ENCODE peak calls at places on chromosomes 16 and 17, in nine cellular contexts. I is transverse colon, M is lower lobe of right lung, U is fibroblast of lung, E is A549, X is IMR-90, J is Peyer's patch, T is K562, H is left lung. N is an unnamed sample. For H3K9me3 and H3K4me1, the result is how much of the 10 kb centered on the place peaks cover.

GRCh38 chr17:17774009-17774881 is 62.5 kb downstream of the SREBF1 start:
- DNase-seq in I (peak), M (no peak), U (peak), E (peak), X (peak), J (peak), T (no peak), H (peak), N (no peak)

GRCh38 chr17:68600881-68601564 is at the start of gene FAM20A:
- DNase-seq in I (peak), M (peak), U (no peak), E (peak), X (no peak), J (no peak), T (no peak), H (peak), N (peak)

GRCh38 chr16:67939507-67940435 is 3.1 kb upstream of the PSMB10 start:
- DNase-seq in I (peak), M (no peak), U (no peak), E (no peak), X (no peak), J (peak), T (no peak), H (no peak), N (no peak)

GRCh38 chr17:42329025-42329976 is 41.0 kb downstream of the STAT5A start:
- DNase-seq in I (no peak), M (no peak), U (peak), E (peak), X (peak), J (no peak), T (no peak), H (peak), N (no peak)

GRCh38 chr16:1823821-1824220 is 2.8 kb downstream of the HAGH start:
- DNase-seq in I (no peak), M (no peak), U (peak), E (peak), X (peak), J (peak), T (peak), H (no peak), N (peak)

GRCh38 chr16:14378131-14378551 is 251.9 kb downstream of the PARN start:
- DNase-seq in I (no peak), M (no peak), U (peak), E (peak), X (peak), J (no peak), T (peak), H (no peak), N (no peak)

GRCh38 chr17:82528484-82529265 is 9.1 kb downstream of the FOXK2 start:
- DNase-seq in I (peak), M (peak), U (peak), E (peak), X (peak), J (peak), T (no peak), H (no peak), N (peak)

GRCh38 chr17:40707720-40708119 is 4.2 kb upstream of the KRT24 start:
- DNase-seq in I (no peak), M (peak), U (peak), E (no peak), X (no peak), J (peak), T (no peak), H (peak), N (no peak)

GRCh38 chr17:64632606-64633005 is 29.5 kb downstream of the SMURF2 start:
- DNase-seq in I (no peak), M (no peak), U (peak), E (no peak), X (peak), J (no peak), T (no peak), H (no peak), N (no peak)

GRCh38 chr17:32546031-32546444 is 59.2 kb downstream of the CDK5R1 start:
- DNase-seq in I (no peak), M (no peak), U (no peak), E (no peak), X (no peak), J (no peak), T (no peak), H (no peak), N (no peak)

GRCh38 chr16:89687092-89687940 is 827 bp downstream of the CDK10 start:
- DNase-seq in I (peak), M (peak), U (peak), E (peak), X (peak), J (peak), T (peak), H (no peak), N (no peak)

GRCh38 chr17:38592487-38592886 is 13.3 kb downstream of the SRCIN1 start:
- DNase-seq in I (no peak), M (no peak), U (no peak), E (no peak), X (no peak), J (no peak), T (no peak), H (no peak), N (no peak)

GRCh38 chr16:28585674-28586073 is 11.2 kb downstream of the SULT1A2 start:
- DNase-seq in I (peak), M (peak), U (no peak), E (no peak), X (no peak), J (peak), T (no peak), H (peak), N (no peak)

GRCh38 chr17:7947651-7948050 is 15.6 kb downstream of the CNTROB start:
- DNase-seq in I (no peak), M (no peak), U (no peak), E (no peak), X (no peak), J (peak), T (no peak), H (no peak), N (no peak)

GRCh38 chr17:45171338-45172231 is 9.9 kb downstream of the HEXIM2 start:
- DNase-seq in I (peak), M (peak), U (peak), E (peak), X (no peak), J (peak), T (no peak), H (peak), N (no peak)

GRCh38 chr17:81713556-81714411 is 1.7 kb downstream of the SLC25A10 start:
- DNase-seq in I (peak), M (no peak), U (no peak), E (no peak), X (no peak), J (peak), T (peak), H (no peak), N (no peak)

GRCh38 chr16:10930755-10931093 is 11.5 kb downstream of the DEXI start:
- DNase-seq in I (no peak), M (no peak), U (no peak), E (no peak), X (no peak), J (no peak), T (no peak), H (no peak), N (no peak)
- TF ChIP-seq CTCF in I (no peak), M (no peak), U (no peak), E (no peak), X (no peak), J (no peak), T (no peak), H (no peak), N (peak)

DNA sequence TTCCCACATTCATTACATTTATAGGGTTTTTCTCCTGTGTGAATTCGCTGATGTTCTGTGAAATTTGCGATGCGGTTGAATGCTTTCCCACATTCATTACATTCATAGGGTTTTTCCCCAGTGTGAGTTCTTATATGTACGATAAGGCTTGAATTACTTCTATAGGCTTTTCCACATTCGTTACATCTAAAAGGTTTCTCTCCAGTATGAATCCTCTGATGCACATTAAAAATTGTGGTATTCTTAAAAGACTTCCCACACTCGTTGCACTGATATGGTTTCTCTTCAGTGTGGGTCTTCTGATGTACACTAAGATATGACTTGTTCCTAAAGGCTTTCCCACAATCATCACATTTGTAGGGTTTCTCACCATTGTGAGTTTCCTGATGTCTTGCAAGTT is 30.4 kb downstream of the ZNF624 start:
- DNase-seq in I (no peak), M (no peak), U (no peak), E (no peak), X (no peak), J (no peak), T (no peak), H (no peak), N (no peak)
- H3K9me3 ChIP-seq in I (half or more), M (half or more), U (under half), E (half or more), X (half or more), J (under half), T (under half), H (half or more), N (under half)

GRCh38 chr17:67403065-67403464 is 26.0 kb downstream of the PITPNC1 start:
- DNase-seq in I (no peak), M (no peak), U (no peak), E (no peak), X (no peak), J (no peak), T (no peak), H (no peak), N (no peak)

GRCh38 chr17:67400193-67400592 is 23.1 kb downstream of the PITPNC1 start:
- DNase-seq in I (no peak), M (no peak), U (peak), E (no peak), X (peak), J (no peak), T (no peak), H (no peak), N (no peak)

GRCh38 chr17:67401598-67402504 is 24.8 kb downstream of the PITPNC1 start:
- DNase-seq in I (no peak), M (no peak), U (no peak), E (no peak), X (no peak), J (no peak), T (no peak), H (no peak), N (no peak)

GRCh38 chr17:67399676-67400075 is 22.6 kb downstream of the PITPNC1 start:
- DNase-seq in I (no peak), M (no peak), U (no peak), E (no peak), X (no peak), J (no peak), T (no peak), H (no peak), N (no peak)

GRCh38 chr17:67401106-67401505 is 24.0 kb downstream of the PITPNC1 start:
- DNase-seq in I (no peak), M (no peak), U (no peak), E (no peak), X (no peak), J (no peak), T (no peak), H (no peak), N (no peak)
- H3K4me1 ChIP-seq in I (under half), M (under half), U (under half), E (under half), X (under half), J (under half), T (under half), H (under half), N (under half)

GRCh38 chr17:55717898-55718735 is 4.5 kb downstream of the TMEM100 start:
- DNase-seq in I (peak), M (peak), U (peak), E (peak), X (peak), J (peak), T (peak), H (peak), N (peak)
- TF ChIP-seq CTCF in I (peak), M (peak), U (peak), E (peak), X (peak), J (peak), T (peak), H (peak), N (peak)

DNA sequence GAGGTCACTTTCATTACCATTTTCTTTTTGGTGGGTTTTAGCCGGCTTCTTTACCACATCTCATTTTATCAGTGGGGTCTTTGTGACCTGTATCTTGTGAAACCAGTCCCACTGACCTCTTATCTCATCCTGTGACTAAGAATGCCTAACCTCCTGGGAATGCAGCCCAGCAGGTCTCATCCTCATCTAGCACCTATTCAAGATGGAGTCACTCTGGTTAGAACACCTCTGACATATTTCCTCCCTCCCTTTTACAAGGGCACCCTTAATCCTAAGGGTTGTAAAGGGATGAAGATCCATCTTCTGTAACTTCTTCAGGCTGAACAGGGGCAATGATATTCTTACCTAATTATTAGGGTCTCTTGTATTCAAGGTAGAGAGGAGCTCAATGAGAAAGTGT is 107.9 kb upstream of the HAS3 start:
- DNase-seq in I (no peak), M (no peak), U (no peak), E (no peak), X (no peak), J (no peak), T (no peak), H (no peak), N (no peak)
- H3K9me3 ChIP-seq in I (under half), M (under half), U (under half), E (under half), X (under half), J (under half), T (under half), H (under half), N (under half)

GRCh38 chr16:50680907-50681885 is at the start of gene SNX20:
- DNase-seq in I (peak), M (peak), U (no peak), E (no peak), X (no peak), J (peak), T (no peak), H (peak), N (no peak)
- H3K4me1 ChIP-seq in I (under half), M (half or more), U (under half), E (under half), X (under half), J (under half), T (under half), H (half or more), N (under half)

DNA sequence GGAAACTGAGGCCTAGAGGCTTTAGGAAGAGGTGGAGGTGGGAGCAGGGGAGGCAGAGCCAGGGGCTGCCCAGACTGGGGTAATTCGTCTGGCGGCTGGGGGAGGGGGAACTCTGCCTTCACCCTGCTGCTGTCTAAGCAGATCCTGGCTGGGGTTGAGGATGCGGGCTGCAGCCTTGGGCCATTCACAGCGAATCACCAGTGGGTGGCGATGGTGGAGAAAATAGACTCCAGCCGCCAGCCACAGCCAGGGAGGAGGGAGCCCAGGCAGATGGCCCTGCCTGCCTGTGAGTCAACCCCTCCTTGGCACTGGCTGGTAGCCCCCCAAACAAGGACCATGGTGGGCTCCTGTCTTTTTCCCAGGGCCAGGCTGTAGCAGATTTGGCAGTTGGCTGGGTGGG is 41.7 kb upstream of the CDH5 start:
- DNase-seq in I (no peak), M (no peak), U (no peak), E (peak), X (no peak), J (no peak), T (peak), H (no peak), N (peak)
- TF ChIP-seq CTCF in I (no peak), M (no peak), U (no peak), E (peak), X (peak), J (no peak), T (peak), H (no peak), N (peak)

N was measured in BE2C.